ENCODE peak calls at places on chromosome 5, in seven cellular contexts. C, A, U, M, O, W and D are unnamed samples.
A peak's percentile ranks its signal among the peaks of the same experiment; 100 is the strongest.

GRCh38 chr5:104189909-104190308 is 627.3 kb upstream of the NUDT12 start:
- DNase-seq in O (no peak), M (peak; percentile 3), U (no peak), W (peak; percentile 39), A (no peak), C (no peak), D (no peak)

GRCh38 chr5:173314166-173314952 is 13.9 kb downstream of the STC2 start:
- DNase-seq in M (no peak), A (no peak), W (no peak), U (no peak), C (no peak), O (no peak), D (no peak)

GRCh38 chr5:170121321-170121720 is 15.6 kb downstream of the FOXI1 start:
- DNase-seq in A (no peak), O (no peak), C (no peak), W (peak; percentile 12), U (no peak), M (no peak), D (no peak)

GRCh38 chr5:176648467-176649194 is 1.3 kb downstream of the TSPAN17 start:
- DNase-seq in A (no peak), C (no peak), M (no peak), U (no peak), W (no peak), O (no peak), D (no peak)

GRCh38 chr5:59065551-59065950 is 482.7 kb downstream of the RAB3C start:
- DNase-seq in C (no peak), A (no peak), W (peak; percentile 43), U (no peak), O (no peak), M (no peak), D (no peak)

GRCh38 chr5:39452846-39453245 is 28.1 kb upstream of the DAB2 start:
- DNase-seq in U (no peak), O (no peak), A (no peak), W (no peak), M (no peak), C (no peak), D (no peak)

GRCh38 chr5:115214541-115214940 is 44.8 kb upstream of the TRIM36 start:
- DNase-seq in U (no peak), C (no peak), O (no peak), A (no peak), W (no peak), M (no peak), D (no peak)

GRCh38 chr5:93479982-93480509 is 101.0 kb downstream of the NR2F1-AS1 start:
- DNase-seq in O (no peak), A (no peak), C (no peak), U (no peak), W (no peak), M (no peak), D (no peak)